ENCODE peak calls at places on chromosome 2, in ten cellular contexts. E is ureter; D is bronchial epithelial cell; M is GM12865; X is hepatic stellate cell; G is stimulated activated CD4-positive, alpha-beta T cell treated with anti-CD3 and anti-CD28 coated beads, TNF-alpha, amount 100 ng/mL, for 1 hour; J is CD8-positive, alpha-beta T cell; P is DMS153; O is RPMI8226; C is GM19239. Y is an unnamed sample.

GRCh38 chr2:162317058-162317742 is 1.3 kb downstream of the IFIH1 start:
- DNase-seq in M (peak), G (no peak), P (no peak), O (no peak), E (no peak), X (no peak), C (no peak), D (no peak), J (no peak), Y (no peak)

GRCh38 chr2:44974064-44974715 is 32.7 kb downstream of the SIX3 start:
- DNase-seq in E (no peak), X (no peak), G (no peak), C (no peak), O (peak), D (peak), P (peak), J (no peak), M (peak), Y (no peak)

GRCh38 chr2:178777577-178777976 is 29.6 kb downstream of the TTN start:
- DNase-seq in C (no peak), G (no peak), O (no peak), D (no peak), X (no peak), E (no peak), M (no peak), J (no peak), P (no peak), Y (no peak)

GRCh38 chr2:72291059-72291458 is 143.4 kb upstream of the CYP26B1 start:
- DNase-seq in J (no peak), O (no peak), C (no peak), D (no peak), E (no peak), P (no peak), G (no peak), X (no peak), M (no peak), Y (no peak)

GRCh38 chr2:147595200-147595599 is 249.6 kb upstream of the ACVR2A start:
- DNase-seq in D (no peak), G (no peak), C (no peak), E (no peak), X (no peak), O (no peak), P (no peak), M (no peak), J (no peak), Y (no peak)

GRCh38 chr2:39845460-39846146 is 66.5 kb upstream of the THUMPD2 start:
- DNase-seq in E (peak), X (no peak), P (no peak), J (no peak), D (peak), O (no peak), M (no peak), G (no peak), C (no peak), Y (no peak)

GRCh38 chr2:215753808-215754207 is 259.5 kb downstream of the MREG start:
- DNase-seq in C (no peak), P (no peak), M (no peak), J (no peak), D (no peak), E (no peak), G (no peak), O (no peak), X (no peak), Y (no peak)

GRCh38 chr2:23617167-23617787 is 232.3 kb downstream of the KLHL29 start:
- DNase-seq in J (no peak), X (peak), M (no peak), P (peak), D (no peak), C (no peak), G (no peak), O (no peak), E (peak), Y (peak)

GRCh38 chr2:10225291-10226031 is 77.2 kb upstream of the HPCAL1 start:
- DNase-seq in J (no peak), D (no peak), P (peak), C (no peak), G (no peak), O (peak), M (no peak), E (no peak), X (no peak), Y (peak)

GRCh38 chr2:55112229-55113016 is 62.2 kb upstream of the RTN4 start:
- DNase-seq in O (peak), E (peak), G (no peak), P (peak), M (no peak), D (no peak), X (no peak), J (no peak), C (no peak), Y (peak)

GRCh38 chr2:207772081-207772843 is 2.6 kb upstream of the FZD5 start:
- DNase-seq in C (no peak), G (no peak), J (no peak), E (no peak), M (no peak), X (no peak), D (no peak), P (no peak), O (no peak), Y (peak)

GRCh38 chr2:200862532-200863000 is 1.9 kb downstream of the CLK1 start:
- DNase-seq in E (peak), J (peak), D (peak), C (no peak), G (no peak), P (no peak), X (no peak), M (peak), O (peak), Y (no peak)

GRCh38 chr2:157786663-157787363 is 89.3 kb downstream of the ACVR1 start:
- DNase-seq in O (no peak), P (no peak), E (no peak), G (no peak), D (peak), M (no peak), X (no peak), J (no peak), C (no peak), Y (no peak)

GRCh38 chr2:235669983-235670962 is 176.4 kb downstream of the AGAP1 start:
- DNase-seq in C (no peak), M (no peak), J (no peak), E (peak), P (peak), O (no peak), G (no peak), D (peak), X (peak), Y (peak)

GRCh38 chr2:205700331-205701132 is 18.2 kb downstream of the NRP2 start:
- DNase-seq in D (peak), P (no peak), O (peak), E (no peak), M (peak), X (peak), G (no peak), C (no peak), J (no peak), Y (no peak)

GRCh38 chr2:218282173-218282991 is 9.9 kb downstream of the TMBIM1 start:
- DNase-seq in D (peak), C (no peak), O (no peak), M (no peak), P (no peak), X (peak), G (no peak), E (peak), J (no peak), Y (no peak)

GRCh38 chr2:630451-631320 is 46.5 kb downstream of the TMEM18 start:
- DNase-seq in E (no peak), P (no peak), J (no peak), G (no peak), X (no peak), C (no peak), D (no peak), M (no peak), O (no peak), Y (no peak)

GRCh38 chr2:211175956-211176355 is 619.6 kb downstream of the CPS1 start:
- DNase-seq in E (no peak), O (no peak), G (no peak), M (no peak), D (peak), X (no peak), P (no peak), J (no peak), C (no peak), Y (no peak)

Y was measured in sciatic nerve.